ENCODE peak calls at places on chromosomes 13 and 19, in eight cellular contexts. G, M, X, F, N, E, V and P are unnamed samples.

GRCh38 chr19:49119411-49120324 is at the start of gene PPFIA3:
- DNase-seq in F (peak; percentile 78), V (peak; percentile 41), E (peak; percentile 91), X (peak; percentile 73), N (no peak), G (no peak), M (peak; percentile 60), P (no peak)

GRCh38 chr13:78827471-78827870 is 168.5 kb upstream of the OBI1 start:
- DNase-seq in N (no peak), E (no peak), V (no peak), G (no peak), F (no peak), M (no peak), X (no peak), P (no peak)

GRCh38 chr13:59391696-59392095 is 772.0 kb downstream of the DIAPH3 start:
- DNase-seq in V (peak; percentile 75), F (no peak), M (peak; percentile 56), N (peak; percentile 44), E (peak; percentile 68), G (peak; percentile 31), X (peak; percentile 89), P (peak; percentile 47)

GRCh38 chr19:28519218-28519779 is 693.7 kb downstream of the UQCRFS1 start:
- DNase-seq in E (no peak), F (no peak), X (no peak), V (no peak), G (no peak), N (no peak), M (no peak), P (no peak)

GRCh38 chr19:46351241-46352041 is 4.6 kb downstream of the PPP5C start:
- DNase-seq in V (no peak), G (peak; percentile 64), N (no peak), X (peak; percentile 77), E (peak; percentile 70), F (peak; percentile 53), M (peak; percentile 59), P (no peak)

GRCh38 chr13:98434060-98434459 is 142.8 kb downstream of the STK24 start:
- DNase-seq in V (no peak), N (no peak), X (no peak), G (no peak), M (no peak), E (no peak), F (no peak), P (no peak)

GRCh38 chr19:50318438-50318837 is 10.7 kb downstream of the KCNC3 start:
- DNase-seq in M (no peak), F (no peak), N (no peak), E (no peak), V (no peak), G (no peak), X (no peak), P (no peak)

GRCh38 chr19:17525141-17525540 is 13.7 kb downstream of the PGLS start:
- DNase-seq in G (no peak), V (no peak), E (no peak), X (no peak), N (no peak), F (no peak), M (no peak), P (no peak)

GRCh38 chr13:112496166-112496565 is 91.8 kb downstream of the TUBGCP3 start:
- DNase-seq in V (no peak), N (no peak), X (no peak), G (no peak), E (no peak), M (no peak), F (no peak), P (no peak)

GRCh38 chr19:1113278-1113985 is 9.6 kb downstream of the GPX4 start:
- DNase-seq in F (peak; percentile 98), N (peak; percentile 69), V (peak; percentile 98), M (peak; percentile 90), X (peak; percentile 98), G (peak; percentile 61), E (peak; percentile 99), P (peak; percentile 84)

GRCh38 chr13:36395280-36395679 is 37.0 kb upstream of the CCNA1 start:
- DNase-seq in G (peak; percentile 60), V (no peak), F (no peak), E (no peak), X (peak; percentile 81), M (peak; percentile 68), N (peak; percentile 46), P (peak; percentile 40)
- TF ChIP-seq CTCF in G (peak; percentile 28), V (peak; percentile 33), F (no peak), E (peak; percentile 31), X (peak; percentile 61), M (peak; percentile 65), N (peak; percentile 55), P (peak; percentile 66)

GRCh38 chr19:41998246-41999020 is 4.4 kb upstream of the ATP1A3 start:
- DNase-seq in N (no peak), M (peak; percentile 27), E (peak; percentile 29), F (peak; percentile 52), V (no peak), G (peak; percentile 42), X (peak; percentile 45), P (no peak)
- TF ChIP-seq CTCF in N (peak; percentile 85), M (peak; percentile 53), E (peak; percentile 28), F (peak; percentile 48), V (peak; percentile 28), G (peak; percentile 53), X (peak; percentile 76), P (peak; percentile 74)

GRCh38 chr19:2424686-2425621 is 2.4 kb downstream of the TIMM13 start:
- DNase-seq in X (peak; percentile 81), M (peak; percentile 76), F (no peak), V (no peak), N (peak; percentile 14), E (peak; percentile 76), G (no peak), P (peak; percentile 34)

GRCh38 chr19:2427323-2428026 is at the start of gene TIMM13:
- DNase-seq in F (peak; percentile 98), G (peak; percentile 95), V (peak; percentile 94), X (peak; percentile 97), M (peak; percentile 90), N (peak; percentile 78), E (peak; percentile 98), P (peak; percentile 89)

GRCh38 chr19:2425622-2426581 is 1.5 kb downstream of the TIMM13 start:
- DNase-seq in X (no peak), V (no peak), M (no peak), G (no peak), E (no peak), N (no peak), F (no peak), P (no peak)

GRCh38 chr19:2428027-2428690 is 773 bp upstream of the TIMM13 start:
- DNase-seq in V (no peak), M (peak; percentile 24), E (peak; percentile 41), F (peak; percentile 59), X (peak; percentile 33), G (no peak), N (no peak), P (no peak)

GRCh38 chr19:2426661-2427322 is 594 bp downstream of the TIMM13 start:
- DNase-seq in X (peak; percentile 42), N (no peak), G (peak; percentile 70), V (no peak), E (peak; percentile 54), M (peak; percentile 20), F (peak; percentile 72), P (no peak)
- TF ChIP-seq CTCF in X (no peak), N (no peak), G (no peak), V (no peak), E (no peak), M (no peak), F (no peak), P (no peak)

GRCh38 chr13:65825039-65825438 is 1405.1 kb downstream of the PCDH9 start:
- DNase-seq in N (no peak), M (no peak), F (no peak), X (no peak), E (no peak), G (no peak), V (no peak), P (no peak)

GRCh38 chr13:65834897-65835296 is 1395.2 kb downstream of the PCDH9 start:
- DNase-seq in N (no peak), F (no peak), M (no peak), V (no peak), E (no peak), X (no peak), G (no peak), P (no peak)

GRCh38 chr13:65836066-65836465 is 1394.1 kb downstream of the PCDH9 start:
- DNase-seq in M (no peak), F (no peak), V (no peak), X (peak; percentile 13), E (no peak), N (no peak), G (no peak), P (no peak)

GRCh38 chr13:65829241-65830008 is 1400.7 kb downstream of the PCDH9 start:
- DNase-seq in G (no peak), X (no peak), M (no peak), F (no peak), V (no peak), N (no peak), E (no peak), P (no peak)

DNA sequence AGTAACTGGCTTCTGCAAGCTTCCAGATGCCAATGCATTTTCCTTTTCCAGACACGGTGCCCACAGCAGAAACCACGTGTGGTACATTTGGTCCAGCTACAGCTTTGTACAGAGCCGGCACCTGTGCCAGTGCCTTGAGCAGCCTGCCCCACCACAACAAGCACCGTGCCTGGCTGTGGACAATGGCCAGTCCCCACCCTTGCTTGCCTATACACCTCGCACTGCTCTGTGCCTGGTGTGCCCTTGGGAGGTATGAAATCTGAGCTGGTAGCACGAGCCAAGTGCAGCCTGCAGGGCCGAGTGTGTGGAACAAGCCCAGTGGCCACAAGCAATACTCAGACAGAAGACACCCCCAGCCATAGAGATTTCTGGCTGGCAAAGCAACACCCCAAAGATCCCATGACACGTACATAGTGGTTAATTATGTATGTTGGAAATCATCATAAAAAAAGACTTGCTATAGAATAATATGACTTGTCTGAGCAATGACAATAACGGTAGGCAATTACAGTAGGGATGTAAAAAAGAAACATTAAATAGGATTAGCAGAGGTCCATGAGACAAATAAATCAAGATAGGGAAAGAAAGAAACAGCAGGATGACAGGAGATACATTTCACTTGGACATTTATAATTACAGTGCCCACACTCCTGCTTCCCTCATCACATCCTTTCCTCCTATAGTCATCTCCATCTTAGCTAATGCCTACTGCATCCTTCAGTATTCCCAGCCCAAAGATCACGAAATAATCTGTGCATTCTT is 1399.5 kb downstream of the PCDH9 start:
- DNase-seq in X (no peak), N (no peak), E (no peak), V (no peak), G (no peak), M (no peak), F (no peak), P (no peak)
- TF ChIP-seq CTCF in X (no peak), N (no peak), E (no peak), V (no peak), G (no peak), M (no peak), F (no peak), P (no peak)